ENCODE peak calls at places on chromosomes 3 and 15, in nine cellular contexts. H is progenitor cell of endocrine pancreas; I is OCI-LY7; D is choroid plexus epithelial cell; X is CD4-positive, alpha-beta T cell; T is MCF 10A; F is cardiac muscle cell; L is ovary; Y is BJ. R is an unnamed sample.

GRCh38 chr15:43928152-43928551 is 101.3 kb downstream of the WDR76 start:
- DNase-seq in D (no peak), T (no peak), I (no peak), H (no peak), F (no peak), X (no peak), L (no peak), Y (no peak), R (no peak)

GRCh38 chr3:99430348-99431134 is 207.9 kb upstream of the COL8A1 start:
- DNase-seq in H (no peak), X (no peak), D (no peak), L (no peak), T (no peak), Y (no peak), F (no peak), I (no peak), R (no peak)

GRCh38 chr3:184872200-184872599 is 60.2 kb downstream of the VPS8 start:
- DNase-seq in T (no peak), H (no peak), F (no peak), L (no peak), I (no peak), Y (no peak), D (no peak), X (no peak), R (no peak)

GRCh38 chr15:80159811-80160569 is 7.2 kb downstream of the FAH start:
- DNase-seq in H (no peak), Y (no peak), I (no peak), L (no peak), F (peak; percentile 99), X (no peak), D (no peak), T (no peak), R (no peak)

GRCh38 chr3:196339493-196340254 is 1.5 kb upstream of the TM4SF19 start:
- DNase-seq in D (peak; percentile 79), L (no peak), X (no peak), Y (no peak), H (no peak), T (peak; percentile 86), F (peak; percentile 56), I (no peak), R (no peak)

GRCh38 chr15:40957581-40958051 is 4.3 kb downstream of the CHAC1 start:
- DNase-seq in L (no peak), T (peak; percentile 50), H (no peak), I (no peak), D (no peak), Y (no peak), X (no peak), F (no peak), R (no peak)

GRCh38 chr3:27559835-27560234 is 75.7 kb upstream of the SLC4A7 start:
- DNase-seq in I (no peak), L (no peak), D (peak; percentile 53), X (no peak), F (peak; percentile 95), H (no peak), Y (peak; percentile 57), T (peak; percentile 92), R (no peak)

GRCh38 chr3:171175840-171176239 is 149.3 kb upstream of the SLC2A2 start:
- DNase-seq in D (no peak), F (no peak), T (no peak), I (no peak), H (no peak), X (no peak), L (no peak), Y (peak; percentile 49), R (no peak)

GRCh38 chr3:123310741-123311140 is 109.0 kb downstream of the SEC22A start:
- DNase-seq in L (no peak), X (no peak), H (no peak), D (no peak), Y (no peak), I (no peak), F (no peak), T (no peak), R (no peak)

GRCh38 chr15:33722005-33722672 is 246.2 kb upstream of the CHRM5 start:
- DNase-seq in D (peak; percentile 58), I (peak; percentile 13), X (no peak), L (no peak), Y (peak; percentile 31), F (peak; percentile 47), H (no peak), T (no peak), R (no peak)

GRCh38 chr3:119973276-119973675 is 121.0 kb downstream of the GSK3B start:
- DNase-seq in L (no peak), T (peak; percentile 45), X (no peak), D (no peak), F (no peak), H (no peak), Y (no peak), I (no peak), R (no peak)

GRCh38 chr15:37134699-37135131 is 34.4 kb upstream of the MEIS2 start:
- DNase-seq in D (peak; percentile 67), F (peak; percentile 60), X (no peak), T (peak; percentile 64), Y (no peak), H (no peak), L (no peak), I (peak; percentile 46), R (no peak)
- TF ChIP-seq CTCF in D (peak; percentile 76), F (peak; percentile 68), X (peak; percentile 62), T (no peak), Y (peak; percentile 72), H (peak; percentile 69), L (no peak), I (peak; percentile 85), R (peak; percentile 69)

DNA sequence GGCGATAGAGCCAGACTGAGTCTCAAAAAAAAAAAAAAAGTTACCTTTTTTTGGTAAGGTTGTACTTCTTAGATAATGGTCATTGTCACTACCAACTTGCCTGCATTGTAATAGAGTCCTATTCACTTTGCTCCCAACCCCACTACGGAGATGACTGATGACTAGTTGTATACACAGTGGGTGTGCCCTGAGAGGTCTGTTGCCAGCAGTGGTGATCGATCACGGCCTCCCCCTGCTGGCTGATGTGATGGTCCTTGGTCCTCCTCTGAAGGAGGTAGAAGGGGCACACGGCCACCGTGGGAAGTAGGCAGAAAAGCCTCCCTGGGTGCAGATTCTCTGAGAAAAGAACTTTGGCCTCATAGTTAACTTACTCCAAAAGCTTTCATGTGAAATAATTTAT is 10.7 kb downstream of the GCNT3 start:
- DNase-seq in D (peak; percentile 70), L (no peak), X (no peak), H (peak; percentile 51), Y (no peak), F (peak; percentile 48), T (peak; percentile 72), I (peak; percentile 51), R (peak; percentile 20)
- TF ChIP-seq CTCF in D (peak; percentile 77), L (no peak), X (no peak), H (peak; percentile 63), Y (peak; percentile 44), F (peak; percentile 48), T (peak; percentile 51), I (peak; percentile 69), R (no peak)

GRCh38 chr3:59593380-59593779 is 543.6 kb upstream of the CFAP20DC start:
- DNase-seq in F (no peak), I (no peak), X (no peak), D (no peak), Y (no peak), H (no peak), L (no peak), T (no peak), R (no peak)
- TF ChIP-seq CTCF in F (no peak), I (no peak), X (no peak), D (no peak), Y (no peak), H (no peak), L (no peak), T (no peak), R (no peak)

GRCh38 chr3:14153663-14154062 is 24.7 kb downstream of the XPC start:
- DNase-seq in I (no peak), X (no peak), D (no peak), T (no peak), Y (no peak), F (no peak), L (no peak), H (no peak), R (no peak)

GRCh38 chr3:14152963-14153355 is 25.4 kb downstream of the XPC start:
- DNase-seq in Y (no peak), H (no peak), L (no peak), D (no peak), I (no peak), X (no peak), F (no peak), T (no peak), R (no peak)

GRCh38 chr3:14156201-14156600 is 22.2 kb downstream of the XPC start:
- DNase-seq in L (no peak), D (no peak), T (no peak), Y (no peak), F (no peak), X (no peak), H (no peak), I (no peak), R (no peak)

GRCh38 chr3:14154242-14154641 is 24.2 kb downstream of the XPC start:
- DNase-seq in X (no peak), F (no peak), I (no peak), D (no peak), H (no peak), Y (no peak), T (no peak), L (no peak), R (no peak)

GRCh38 chr3:14154895-14155432 is 23.4 kb downstream of the XPC start:
- DNase-seq in L (no peak), Y (no peak), H (no peak), I (no peak), T (no peak), X (no peak), F (no peak), D (no peak), R (no peak)
- TF ChIP-seq CTCF in L (no peak), Y (no peak), H (no peak), I (no peak), T (no peak), X (no peak), F (no peak), D (no peak), R (no peak)